ENCODE peak calls at places on chromosomes 16 and 17, in seven cellular contexts. F is stimulated activated CD4-positive, alpha-beta T cell treated with anti-CD3 and anti-CD28 coated beads, Interleukin-1b, Interleukin-23, amount 100 ng/mL, for 24 hours; K is RWPE1; V is SW 1271; X is stimulated activated naive CD8-positive, alpha-beta T cell treated with anti-CD3 and anti-CD28 coated beads, Interleukin-15, Interleukin-2, amounts not matched to agents 100 U/mL and 50 U/mL, for 24 hours; J is effector memory CD4-positive, alpha-beta T cell; S is EL. I is an unnamed sample.

GRCh38 chr17:74749262-74750038 is 1.0 kb downstream of the NHERF1 start:
- DNase-seq in K (no peak), S (peak; percentile 72), F (no peak), V (no peak), X (peak; percentile 64), J (no peak), I (peak; percentile 23)

GRCh38 chr16:27286446-27286845 is 17.9 kb upstream of the NSMCE1 start:
- DNase-seq in V (peak; percentile 78), F (no peak), K (peak; percentile 92), J (no peak), S (peak; percentile 96), X (no peak), I (no peak)

GRCh38 chr16:89363621-89364393 is 126.6 kb downstream of the ANKRD11 start:
- DNase-seq in K (peak; percentile 67), V (peak; percentile 65), X (peak; percentile 50), S (peak; percentile 82), F (no peak), J (peak; percentile 34), I (peak; percentile 57)

GRCh38 chr17:44210342-44211192 is 8.9 kb downstream of the UBTF start:
- DNase-seq in V (no peak), X (peak; percentile 94), S (peak; percentile 85), K (peak; percentile 60), F (peak; percentile 71), J (peak; percentile 85), I (peak; percentile 91)

GRCh38 chr16:24013733-24014645 is 178.2 kb downstream of the PRKCB start:
- DNase-seq in K (peak; percentile 8), F (peak; percentile 17), S (no peak), X (peak; percentile 70), V (no peak), J (peak; percentile 16), I (peak; percentile 50)

GRCh38 chr16:3113765-3114479 is 1.5 kb downstream of the ZNF205 start:
- DNase-seq in K (no peak), J (no peak), F (no peak), X (no peak), S (peak; percentile 48), V (no peak), I (no peak)

GRCh38 chr16:50301626-50302471 is 35.5 kb downstream of the ADCY7 start:
- DNase-seq in V (no peak), K (peak; percentile 28), S (peak; percentile 83), F (no peak), X (no peak), J (no peak), I (no peak)

GRCh38 chr17:78492116-78492799 is 84.9 kb downstream of the DNAH17 start:
- DNase-seq in K (no peak), F (no peak), X (no peak), J (no peak), V (no peak), S (no peak), I (no peak)

GRCh38 chr17:35743911-35744328 is 9.1 kb downstream of the GAS2L2 start:
- DNase-seq in V (no peak), F (no peak), S (peak; percentile 40), X (peak; percentile 39), K (peak; percentile 50), J (no peak), I (no peak)